ENCODE peak calls at places on chromosomes 6 and 20, in six cellular contexts. N is choroid plexus epithelial cell, O is heart left ventricle, I is upper lobe of left lung, T is endothelial cell of umbilical vein, Y is transverse colon. H is an unnamed sample.

GRCh38 chr20:39067526-39068216 is 105.5 kb downstream of the DHX35 start:
- DNase-seq in N (peak), O (no peak), I (no peak), T (no peak), Y (no peak), H (peak)

GRCh38 chr20:1171461-1172093 is 13.2 kb downstream of the TMEM74B start:
- DNase-seq in N (peak), O (no peak), I (no peak), T (peak), Y (no peak), H (peak)

GRCh38 chr6:67896476-67896875 is 738.6 kb upstream of the ADGRB3 start:
- DNase-seq in N (peak), O (no peak), I (no peak), T (no peak), Y (no peak), H (peak)

GRCh38 chr6:67009818-67010217 is 1302.8 kb upstream of the EYS start:
- DNase-seq in N (peak), O (no peak), I (no peak), T (no peak), Y (no peak), H (no peak)

GRCh38 chr20:57440678-57441509 is 49.7 kb downstream of the RBM38 start:
- DNase-seq in N (no peak), O (peak), I (peak), T (no peak), Y (peak), H (peak)

GRCh38 chr6:75436869-75437268 is 56.7 kb downstream of the FILIP1 start:
- DNase-seq in N (no peak), O (peak), I (no peak), T (no peak), Y (peak), H (peak)

GRCh38 chr6:154824076-154824475 is 90.9 kb downstream of the SCAF8 start:
- DNase-seq in N (peak), O (no peak), I (no peak), T (peak), Y (no peak), H (no peak)

GRCh38 chr20:20734475-20734948 is 22.1 kb upstream of the RALGAPA2 start:
- DNase-seq in N (no peak), O (no peak), I (no peak), T (peak), Y (no peak), H (no peak)

GRCh38 chr6:140586426-140587061 is 1212.1 kb upstream of the CITED2 start:
- DNase-seq in N (no peak), O (no peak), I (no peak), T (no peak), Y (no peak), H (no peak)

GRCh38 chr20:64212750-64213149 is 42.8 kb upstream of the PCMTD2 start:
- DNase-seq in N (peak), O (peak), I (no peak), T (no peak), Y (no peak), H (peak)

GRCh38 chr6:142387997-142388815 is 86.4 kb downstream of the ADGRG6 start:
- DNase-seq in N (peak), O (no peak), I (no peak), T (peak), Y (no peak), H (peak)

GRCh38 chr6:141105481-141105880 is 1027.2 kb upstream of the GJE1 start:
- DNase-seq in N (peak), O (no peak), I (no peak), T (no peak), Y (no peak), H (peak)

GRCh38 chr20:54514020-54514607 is 38.7 kb downstream of the DOK5 start:
- DNase-seq in N (no peak), O (no peak), I (no peak), T (no peak), Y (no peak), H (no peak)

GRCh38 chr20:63021356-63022321 is 14.9 kb upstream of the BHLHE23 start:
- DNase-seq in N (no peak), O (no peak), I (peak), T (no peak), Y (no peak), H (no peak)

GRCh38 chr20:16518068-16518783 is 55.0 kb downstream of the KIF16B start:
- DNase-seq in N (peak), O (no peak), I (no peak), T (peak), Y (peak), H (peak)

GRCh38 chr6:112337209-112337638 is 9.9 kb upstream of the RFPL4B start:
- DNase-seq in N (peak), O (peak), I (no peak), T (peak), Y (no peak), H (peak)

GRCh38 chr6:44190712-44191111 is 26.0 kb upstream of the MYMX start:
- DNase-seq in N (no peak), O (no peak), I (no peak), T (no peak), Y (no peak), H (no peak)

GRCh38 chr6:158496700-158497099 is 63.2 kb upstream of the TMEM181 start:
- DNase-seq in N (no peak), O (no peak), I (no peak), T (no peak), Y (no peak), H (no peak)
- TF ChIP-seq CTCF in N (no peak), O (no peak), I (no peak), T (no peak), Y (no peak), H (no peak)

GRCh38 chr6:40588480-40588879 is 1.3 kb upstream of the LRFN2 start:
- DNase-seq in N (no peak), O (no peak), I (no peak), T (no peak), Y (no peak), H (no peak)

GRCh38 chr6:40588070-40588384 is 863 bp upstream of the LRFN2 start:
- DNase-seq in N (no peak), O (no peak), I (no peak), T (no peak), Y (no peak), H (no peak)

GRCh38 chr6:40586369-40586768 is 795 bp downstream of the LRFN2 start:
- DNase-seq in N (no peak), O (no peak), I (peak), T (no peak), Y (no peak), H (no peak)

GRCh38 chr6:40586800-40587201 is 363 bp downstream of the LRFN2 start:
- DNase-seq in N (no peak), O (no peak), I (peak), T (no peak), Y (no peak), H (no peak)

GRCh38 chr6:40587240-40588069 is at the start of gene LRFN2:
- DNase-seq in N (peak), O (peak), I (peak), T (peak), Y (peak), H (peak)
- H3K4me3 ChIP-seq in N (peak), O (peak), I (peak), T (peak), Y (peak), H (peak)

DNA sequence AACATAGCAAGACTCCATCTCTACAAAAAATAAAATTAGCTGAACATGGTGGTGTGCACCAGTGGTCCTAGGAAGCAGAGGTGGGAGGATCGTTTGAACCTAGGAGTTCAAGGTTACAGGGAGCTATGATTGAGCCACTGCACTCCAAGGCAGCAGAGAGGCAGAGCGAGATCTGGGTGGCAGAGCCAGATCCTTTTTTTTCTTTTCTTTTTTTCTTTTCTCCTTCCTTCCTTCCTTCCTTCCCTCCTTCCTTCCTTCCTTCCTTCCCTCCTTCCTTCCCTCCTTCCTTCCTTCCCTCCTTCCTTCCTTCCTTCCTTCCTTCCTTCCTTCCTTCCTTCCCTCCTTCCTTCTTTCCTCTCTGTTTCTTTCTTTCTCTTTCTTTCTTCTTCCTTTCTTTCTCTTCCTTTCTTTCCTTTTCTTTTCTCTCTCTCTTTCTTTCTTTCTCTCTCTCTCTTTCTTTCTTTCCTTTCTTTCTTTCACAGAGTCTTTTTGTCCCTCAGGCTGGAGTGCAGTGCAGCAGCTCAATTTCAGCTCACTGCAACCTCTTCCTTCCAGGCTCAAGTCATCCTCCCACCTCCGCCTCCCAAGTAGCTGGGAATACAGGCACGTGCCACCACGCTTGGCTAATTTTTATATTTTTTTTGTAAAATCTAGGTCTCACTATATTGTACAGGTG is 9.2 kb upstream of the VSTM2L start:
- DNase-seq in N (no peak), O (no peak), I (no peak), T (no peak), Y (no peak), H (no peak)
- TF ChIP-seq CTCF in N (no peak), O (no peak), I (no peak), T (no peak), Y (no peak), H (no peak)

DNA sequence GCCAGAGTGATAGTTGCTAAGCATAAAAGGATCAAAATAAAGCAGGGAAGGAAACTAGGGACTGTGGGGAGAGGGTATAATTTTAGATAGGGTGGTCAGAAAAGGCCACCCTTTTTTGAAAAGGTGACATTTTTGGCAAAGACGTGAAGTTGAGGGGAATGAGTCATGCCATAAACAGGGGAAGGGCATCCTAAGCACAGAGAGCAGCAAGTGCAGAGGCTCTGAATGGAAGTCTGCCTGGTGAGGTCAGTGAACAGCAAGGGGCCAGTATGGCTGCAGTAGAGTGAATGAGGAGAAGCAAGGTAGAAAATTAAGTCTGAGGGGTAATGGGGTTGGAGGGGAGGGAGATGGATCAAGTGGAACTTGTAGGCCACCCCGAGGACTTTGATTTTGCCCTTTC is 2.4 kb downstream of the KLC4 start:
- DNase-seq in N (peak), O (no peak), I (no peak), T (no peak), Y (no peak), H (no peak)
- H3K4me3 ChIP-seq in N (no peak), O (no peak), I (no peak), T (no peak), Y (peak), H (no peak)

GRCh38 chr20:3971145-3971544 is 44.2 kb downstream of the RNF24 start:
- DNase-seq in N (no peak), O (no peak), I (no peak), T (peak), Y (no peak), H (no peak)

GRCh38 chr20:3966571-3966970 is 48.8 kb downstream of the RNF24 start:
- DNase-seq in N (no peak), O (no peak), I (no peak), T (no peak), Y (no peak), H (no peak)

GRCh38 chr20:3973705-3974104 is 41.7 kb downstream of the RNF24 start:
- DNase-seq in N (no peak), O (no peak), I (no peak), T (no peak), Y (no peak), H (no peak)

GRCh38 chr20:3972161-3972560 is 43.2 kb downstream of the RNF24 start:
- DNase-seq in N (no peak), O (no peak), I (no peak), T (no peak), Y (no peak), H (no peak)

GRCh38 chr20:3970016-3970415 is 45.3 kb downstream of the RNF24 start:
- DNase-seq in N (no peak), O (no peak), I (no peak), T (no peak), Y (peak), H (no peak)
- TF ChIP-seq CTCF in N (no peak), O (no peak), I (no peak), T (no peak), Y (no peak), H (no peak)

GRCh38 chr6:46734867-46735719 is at the start of gene PLA2G7:
- DNase-seq in N (no peak), O (no peak), I (peak), T (no peak), Y (peak), H (peak)
- H3K4me3 ChIP-seq in N (peak), O (peak), I (peak), T (peak), Y (peak), H (peak)

GRCh38 chr6:157314705-157315321 is 8.5 kb downstream of the TMEM242 start:
- DNase-seq in N (peak), O (no peak), I (no peak), T (peak), Y (no peak), H (peak)
- TF ChIP-seq CTCF in N (peak), O (peak), I (peak), T (peak), Y (peak), H (peak)

GRCh38 chr6:100269189-100269588 is 195.5 kb downstream of the SIM1 start:
- DNase-seq in N (peak), O (no peak), I (no peak), T (peak), Y (no peak), H (peak)

GRCh38 chr6:100268326-100268725 is 196.4 kb downstream of the SIM1 start:
- DNase-seq in N (peak), O (no peak), I (no peak), T (no peak), Y (no peak), H (no peak)

GRCh38 chr6:100267721-100268123 is 197.0 kb downstream of the SIM1 start:
- DNase-seq in N (peak), O (no peak), I (no peak), T (peak), Y (no peak), H (peak)

GRCh38 chr6:100266512-100266911 is 198.2 kb downstream of the SIM1 start:
- DNase-seq in N (no peak), O (no peak), I (no peak), T (no peak), Y (no peak), H (no peak)

DNA sequence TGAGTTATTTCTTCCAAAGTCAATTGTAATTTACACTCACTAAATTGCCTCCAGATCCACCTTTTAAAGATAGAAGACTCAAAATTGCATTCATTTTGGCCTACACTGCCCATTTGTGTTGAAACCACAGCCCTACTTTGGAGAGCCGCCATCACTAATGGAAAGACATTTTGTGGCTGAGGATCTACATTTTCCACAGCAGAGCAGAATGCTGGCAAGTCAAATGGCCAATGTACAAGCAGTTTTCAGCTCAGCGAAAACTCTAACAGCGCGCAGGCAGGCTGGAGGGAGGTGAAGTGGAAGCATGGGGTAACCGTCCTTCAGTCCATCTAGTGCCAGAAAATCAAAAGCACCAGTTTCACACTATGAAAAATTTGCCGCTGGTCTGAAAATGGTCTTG is 197.7 kb downstream of the SIM1 start:
- DNase-seq in N (no peak), O (no peak), I (no peak), T (no peak), Y (no peak), H (no peak)
- H3K4me3 ChIP-seq in N (no peak), O (no peak), I (no peak), T (no peak), Y (no peak), H (no peak)

DNA sequence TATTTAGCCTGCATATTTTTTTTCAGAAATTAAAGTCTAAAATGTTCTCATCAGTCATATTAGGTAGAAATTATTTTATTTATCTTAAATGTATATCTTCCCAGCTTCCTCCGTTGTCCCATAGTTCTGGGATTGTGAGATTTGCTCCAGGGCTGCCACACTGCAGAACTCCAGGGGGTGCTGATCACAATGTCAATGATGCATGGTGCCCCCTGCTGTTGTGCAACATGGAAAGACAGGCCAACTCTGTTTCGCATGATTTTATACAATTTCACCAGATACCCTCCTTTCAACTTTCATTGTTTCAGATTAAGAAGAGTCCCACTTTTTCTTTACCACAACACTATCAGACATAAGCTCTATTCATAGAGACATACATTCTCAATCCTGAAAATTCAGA is 35.9 kb downstream of the ID4 start:
- DNase-seq in N (no peak), O (no peak), I (no peak), T (no peak), Y (no peak), H (peak)
- TF ChIP-seq CTCF in N (peak), O (no peak), I (no peak), T (no peak), Y (no peak), H (no peak)

GRCh38 chr6:32952817-32953739 is at the start of gene HLA-DMA:
- DNase-seq in N (peak), O (peak), I (no peak), T (peak), Y (peak), H (peak)

GRCh38 chr6:32950010-32950409 is 2.9 kb downstream of the HLA-DMA start:
- DNase-seq in N (no peak), O (no peak), I (no peak), T (no peak), Y (no peak), H (no peak)

GRCh38 chr6:32947552-32948465 is 5.1 kb downstream of the HLA-DMA start:
- DNase-seq in N (peak), O (no peak), I (no peak), T (peak), Y (peak), H (peak)

GRCh38 chr6:32949113-32949512 is 3.8 kb downstream of the HLA-DMA start:
- DNase-seq in N (no peak), O (no peak), I (no peak), T (no peak), Y (no peak), H (no peak)

DNA sequence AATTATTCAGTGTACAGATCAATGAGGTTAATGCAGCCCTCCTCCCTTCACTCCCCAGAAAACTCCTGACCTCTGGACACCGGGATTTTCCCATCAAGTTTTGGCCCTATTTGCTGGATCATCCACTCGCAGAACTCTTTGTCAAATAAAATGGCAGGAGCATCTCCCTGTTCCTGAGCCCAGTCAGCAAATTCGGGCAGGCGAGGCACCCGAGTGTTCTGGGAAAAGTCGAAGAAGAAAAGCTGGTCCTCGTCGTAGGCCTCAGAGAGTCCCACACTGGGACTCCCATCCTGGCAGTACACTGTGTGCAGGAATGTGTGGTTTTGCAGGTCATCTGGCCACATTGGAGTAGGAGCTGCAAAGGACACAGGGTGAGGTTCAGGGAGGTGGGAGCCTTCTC is 2.4 kb downstream of the HLA-DMA start:
- DNase-seq in N (no peak), O (no peak), I (no peak), T (no peak), Y (no peak), H (no peak)
- H3K4me3 ChIP-seq in N (no peak), O (no peak), I (no peak), T (no peak), Y (no peak), H (no peak)

H was measured in fibroblast of mammary gland.